ENCODE peak calls at places on chromosome 15, in six cellular contexts. J is tibial artery; S is Peyer's patch; Z is A549; R is naive thymus-derived CD4-positive, alpha-beta T cell; G is stomach. X is an unnamed sample. For H3K4me1, the result is how much of the 10 kb centered on the place peaks cover.

GRCh38 chr15:50425219-50425618 is 1.0 kb downstream of the USP8 start:
- DNase-seq in J (no peak), S (no peak), Z (no peak), R (no peak), G (no peak), X (no peak)

GRCh38 chr15:41804920-41805666 is 22.8 kb upstream of the JMJD7 start:
- DNase-seq in J (no peak), S (no peak), Z (no peak), R (no peak), G (no peak), X (no peak)

GRCh38 chr15:27486676-27487290 is 515.8 kb downstream of the GABRG3 start:
- DNase-seq in J (no peak), S (no peak), Z (no peak), R (no peak), G (no peak), X (no peak)

GRCh38 chr15:101013151-101013550 is 94.0 kb downstream of the LRRK1 start:
- DNase-seq in J (no peak), S (no peak), Z (no peak), R (no peak), G (no peak), X (no peak)

GRCh38 chr15:100191161-100191560 is 150.6 kb downstream of the ADAMTS17 start:
- DNase-seq in J (no peak), S (no peak), Z (no peak), R (no peak), G (no peak), X (no peak)

GRCh38 chr15:76972420-76973361 is 22.2 kb upstream of the PSTPIP1 start:
- DNase-seq in J (peak), S (no peak), Z (no peak), R (no peak), G (no peak), X (no peak)

GRCh38 chr15:52180196-52180835 is 10.9 kb downstream of the GNB5 start:
- DNase-seq in J (no peak), S (no peak), Z (no peak), R (peak), G (no peak), X (peak)

GRCh38 chr15:34076785-34077184 is 24.9 kb downstream of the EMC7 start:
- DNase-seq in J (no peak), S (no peak), Z (no peak), R (no peak), G (no peak), X (no peak)

GRCh38 chr15:39188314-39188713 is 392.6 kb upstream of the THBS1 start:
- DNase-seq in J (no peak), S (no peak), Z (no peak), R (no peak), G (no peak), X (no peak)

GRCh38 chr15:101528917-101529299 is 39.4 kb upstream of the PCSK6 start:
- DNase-seq in J (no peak), S (no peak), Z (no peak), R (no peak), G (no peak), X (no peak)

GRCh38 chr15:60070838-60071493 is 66.9 kb downstream of the FOXB1 start:
- DNase-seq in J (no peak), S (no peak), Z (peak), R (no peak), G (no peak), X (no peak)

GRCh38 chr15:53716909-53717878 is 42.3 kb downstream of the WDR72 start:
- DNase-seq in J (no peak), S (no peak), Z (peak), R (no peak), G (no peak), X (no peak)

GRCh38 chr15:73366766-73367623 is 1.8 kb downstream of the HCN4 start:
- DNase-seq in J (no peak), S (no peak), Z (no peak), R (no peak), G (no peak), X (no peak)

GRCh38 chr15:100853676-100854440 is 25.8 kb upstream of the ALDH1A3 start:
- DNase-seq in J (no peak), S (no peak), Z (no peak), R (no peak), G (peak), X (no peak)

GRCh38 chr15:55257014-55257670 is 32.5 kb downstream of the RAB27A start:
- DNase-seq in J (no peak), S (no peak), Z (no peak), R (no peak), G (no peak), X (no peak)

GRCh38 chr15:55255714-55256113 is 33.9 kb downstream of the RAB27A start:
- DNase-seq in J (no peak), S (no peak), Z (no peak), R (no peak), G (no peak), X (no peak)

GRCh38 chr15:55253580-55253979 is 36.0 kb downstream of the RAB27A start:
- DNase-seq in J (no peak), S (no peak), Z (no peak), R (no peak), G (no peak), X (no peak)

GRCh38 chr15:55256281-55257013 is 33.2 kb downstream of the RAB27A start:
- DNase-seq in J (no peak), S (no peak), Z (no peak), R (no peak), G (no peak), X (no peak)

GRCh38 chr15:55254916-55255679 is 34.5 kb downstream of the RAB27A start:
- DNase-seq in J (no peak), S (no peak), Z (no peak), R (no peak), G (no peak), X (no peak)
- H3K4me3 ChIP-seq in J (no peak), S (no peak), Z (no peak), R (peak), G (no peak), X (peak)

GRCh38 chr15:66780973-66781718 is 79.1 kb downstream of the SMAD6 start:
- DNase-seq in J (no peak), S (peak), Z (no peak), R (no peak), G (no peak), X (no peak)
- H3K27ac ChIP-seq in J (no peak), S (no peak), Z (peak), R (no peak), G (no peak), X (no peak)

DNA sequence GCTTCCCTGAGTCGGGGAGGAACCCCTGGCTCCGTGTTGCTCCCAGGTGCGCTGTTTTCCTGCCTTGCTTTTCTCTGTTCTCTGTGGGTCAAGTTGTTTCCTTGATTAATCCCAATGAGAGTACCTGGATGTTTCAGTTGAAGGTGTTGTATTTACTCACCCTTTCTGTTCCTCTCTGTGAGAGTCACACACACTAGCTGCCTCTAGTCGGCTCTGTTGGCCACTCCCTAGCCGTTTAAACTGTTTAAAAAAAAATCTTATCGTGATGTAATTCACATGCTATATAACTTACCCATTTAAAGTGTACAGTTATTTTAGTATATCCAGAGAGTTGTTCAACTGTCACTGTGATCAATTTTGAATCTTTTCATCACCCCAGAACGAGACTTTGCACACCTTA is 74.0 kb downstream of the AKAP13 start:
- DNase-seq in J (no peak), S (no peak), Z (no peak), R (no peak), G (no peak), X (no peak)
- H3K4me1 ChIP-seq in J (under half), S (under half), Z (under half), R (under half), G (under half), X (under half)

GRCh38 chr15:92714071-92714456 is 58.5 kb upstream of the FAM174B start:
- DNase-seq in J (no peak), S (no peak), Z (peak), R (no peak), G (no peak), X (no peak)
- H3K4me3 ChIP-seq in J (peak), S (peak), Z (peak), R (peak), G (peak), X (no peak)

DNA sequence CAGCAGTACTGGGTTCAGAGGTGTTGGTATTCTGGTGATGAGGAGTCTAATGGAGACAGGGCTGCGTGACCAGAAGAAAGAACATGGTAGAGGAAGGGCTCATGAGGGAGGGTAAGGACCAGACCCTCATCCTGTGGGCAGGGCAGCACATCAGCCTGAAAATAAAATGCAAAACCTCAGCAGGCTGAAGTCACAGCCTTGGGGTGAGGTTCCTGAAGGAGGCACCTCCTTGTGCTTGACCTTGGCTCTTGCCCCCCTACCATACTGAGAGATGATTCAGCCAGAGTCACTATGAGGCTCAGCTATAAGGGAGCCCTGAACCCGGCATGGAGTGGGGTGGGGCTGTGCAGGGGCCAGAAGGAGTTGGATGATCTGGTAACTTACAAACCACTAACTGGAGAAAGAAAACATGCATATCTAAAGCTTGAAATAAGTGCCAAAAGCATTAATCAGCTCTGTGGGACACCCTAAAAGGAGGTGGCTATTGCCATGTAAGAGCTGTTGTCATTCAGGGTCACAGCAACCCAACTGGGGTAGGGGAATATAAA is 60.2 kb downstream of the CORO2B start:
- DNase-seq in J (no peak), S (peak), Z (no peak), R (no peak), G (no peak), X (no peak)
- H3K27ac ChIP-seq in J (peak), S (no peak), Z (no peak), R (no peak), G (no peak), X (no peak)

X was measured in CD4-positive, CD25-positive, alpha-beta regulatory T cell.